ENCODE peak calls at places on chromosomes 6 and 20, in eight cellular contexts. T is lung microvascular endothelial cell; F is activated T-helper 1 cell treated with anti-CD3 and anti-CD28 coated beads, Interleukin-12 subunit alpha, Interleukin-12 subunit beta, Interleukin-2, Interleukin-4 antibody, amounts not matched to agents 30 ng/mL and 10 ng/mL and 1 ng/mL, durations not matched to agents 14 hours and 24 hours and 36 hours; S is gastrocnemius medialis; C is brain microvascular endothelial cell; L is H7; A is HFFc6; R is IMR-90. K is an unnamed sample.

GRCh38 chr20:33415948-33416347 is 14.6 kb upstream of the CDK5RAP1 start:
- DNase-seq in F (no peak), L (peak), A (peak), C (no peak), S (peak), T (peak), R (peak), K (peak)

GRCh38 chr6:15966000-15966399 is 162.9 kb upstream of the MYLIP start:
- DNase-seq in L (no peak), F (no peak), R (no peak), T (no peak), C (no peak), A (no peak), S (no peak), K (no peak)

GRCh38 chr6:30480536-30481156 is 8.7 kb upstream of the HLA-E start:
- DNase-seq in C (no peak), F (peak), R (no peak), T (no peak), S (no peak), L (peak), A (no peak), K (no peak)

GRCh38 chr6:155493694-155494143 is 38.1 kb upstream of the NOX3 start:
- DNase-seq in R (peak), A (peak), T (peak), L (no peak), S (peak), C (peak), F (no peak), K (peak)

GRCh38 chr20:47438464-47439381 is 63.0 kb upstream of the NCOA3 start:
- DNase-seq in T (no peak), S (no peak), A (no peak), C (no peak), R (no peak), L (peak), F (no peak), K (no peak)

GRCh38 chr6:57173056-57173885 is 1.1 kb downstream of the BAG2 start:
- DNase-seq in R (peak), S (no peak), A (no peak), T (peak), C (no peak), F (peak), L (peak), K (peak)

GRCh38 chr20:57262244-57263126 is 4.0 kb downstream of the BMP7 start:
- DNase-seq in S (no peak), F (no peak), A (no peak), L (peak), C (no peak), T (no peak), R (no peak), K (no peak)

GRCh38 chr6:169079650-169080049 is 174.0 kb downstream of the THBS2 start:
- DNase-seq in L (no peak), F (no peak), S (no peak), A (no peak), R (no peak), T (no peak), C (peak), K (peak)

GRCh38 chr6:30990422-30991086 is 7.0 kb downstream of the MUC21 start:
- DNase-seq in T (peak), S (peak), A (no peak), L (peak), R (no peak), C (no peak), F (peak), K (peak)

GRCh38 chr6:65231616-65232015 is 475.4 kb downstream of the EYS start:
- DNase-seq in F (no peak), T (no peak), A (no peak), L (no peak), R (no peak), S (no peak), C (no peak), K (no peak)

GRCh38 chr20:49906615-49907154 is 8.6 kb downstream of the SPATA2 start:
- DNase-seq in C (no peak), T (no peak), A (no peak), F (no peak), L (peak), R (no peak), S (no peak), K (no peak)

GRCh38 chr6:149176971-149177667 is 140.4 kb upstream of the TAB2 start:
- DNase-seq in A (no peak), T (no peak), R (no peak), L (no peak), S (no peak), F (no peak), C (no peak), K (no peak)

GRCh38 chr6:84426002-84426705 is 198.7 kb upstream of the CEP162 start:
- DNase-seq in C (peak), T (no peak), A (no peak), F (no peak), L (no peak), S (no peak), R (no peak), K (no peak)

GRCh38 chr6:15280961-15281360 is 35.1 kb downstream of the JARID2 start:
- DNase-seq in S (no peak), L (no peak), C (no peak), T (no peak), R (no peak), F (no peak), A (no peak), K (no peak)

GRCh38 chr6:67615796-67616195 is 1019.3 kb upstream of the ADGRB3 start:
- DNase-seq in T (no peak), F (no peak), R (peak), C (peak), A (no peak), S (no peak), L (no peak), K (peak)

GRCh38 chr6:5989141-5989723 is 17.5 kb downstream of the NRN1 start:
- DNase-seq in S (peak), A (peak), F (no peak), L (no peak), T (no peak), R (no peak), C (no peak), K (peak)

GRCh38 chr20:58716476-58717277 is 24.1 kb downstream of the NPEPL1 start:
- DNase-seq in T (no peak), R (no peak), L (peak), F (no peak), C (no peak), A (no peak), S (no peak), K (no peak)

GRCh38 chr20:10433014-10433622 is 904 bp downstream of the MKKS start:
- DNase-seq in C (no peak), A (no peak), R (peak), F (no peak), L (no peak), S (no peak), T (peak), K (no peak)

GRCh38 chr6:69933239-69933638 is 66.9 kb downstream of the COL19A1 start:
- DNase-seq in S (no peak), L (no peak), F (no peak), C (no peak), R (peak), A (no peak), T (no peak), K (peak)

GRCh38 chr6:108737594-108738546 is 110.4 kb upstream of the ARMC2 start:
- DNase-seq in A (peak), S (peak), T (no peak), R (peak), F (no peak), C (peak), L (no peak), K (peak)

GRCh38 chr20:43459022-43459942 is 1.6 kb downstream of the SRSF6 start:
- DNase-seq in R (peak), C (peak), A (no peak), S (no peak), F (peak), L (no peak), T (peak), K (no peak)

GRCh38 chr6:134826889-134827737 is 122.8 kb downstream of the ALDH8A1 start:
- DNase-seq in F (no peak), L (no peak), T (no peak), R (peak), S (peak), A (peak), C (peak), K (peak)

GRCh38 chr20:20894280-20894679 is 181.8 kb upstream of the RALGAPA2 start:
- DNase-seq in L (no peak), S (no peak), R (no peak), C (no peak), T (no peak), F (no peak), A (no peak), K (no peak)

GRCh38 chr6:169161572-169162167 is 92.0 kb downstream of the THBS2 start:
- DNase-seq in T (no peak), S (no peak), L (peak), A (no peak), F (no peak), R (peak), C (no peak), K (no peak)

GRCh38 chr6:45738057-45738455 is 277.6 kb downstream of the CLIC5 start:
- DNase-seq in A (no peak), T (no peak), F (no peak), R (no peak), L (no peak), S (no peak), C (no peak), K (no peak)

GRCh38 chr6:36845233-36845632 is 6.0 kb upstream of the CPNE5 start:
- DNase-seq in L (no peak), A (no peak), T (no peak), R (no peak), C (no peak), S (no peak), F (no peak), K (no peak)

GRCh38 chr6:139531148-139531547 is 156.7 kb upstream of the CITED2 start:
- DNase-seq in S (no peak), T (no peak), A (no peak), L (no peak), R (peak), F (no peak), C (peak), K (no peak)

K was measured in LHCN-M2.